ENCODE peak calls at places on chromosomes 7 and 10, in four cellular contexts. E is A549, O is GM12878, T is endothelial cell of umbilical vein. D is an unnamed sample.

GRCh38 chr10:10259013-10259412 is 758.7 kb upstream of the CELF2 start:
- DNase-seq in E (no peak), O (no peak), T (no peak), D (no peak)

GRCh38 chr7:154857728-154858681 is 144.9 kb downstream of the PAXIP1 start:
- DNase-seq in T (no peak), E (peak; percentile 22), O (no peak), D (no peak)

GRCh38 chr7:156465186-156465585 is 175.4 kb upstream of the RNF32 start:
- DNase-seq in O (no peak), T (no peak), E (no peak), D (no peak)

GRCh38 chr7:124856299-124856888 is 73.2 kb downstream of the POT1 start:
- DNase-seq in E (peak; percentile 3), O (no peak), T (peak; percentile 61), D (peak; percentile 54)

GRCh38 chr10:18797286-18797685 is 138.1 kb downstream of the ARL5B start:
- DNase-seq in O (no peak), T (no peak), E (no peak), D (no peak)

GRCh38 chr10:23556727-23557440 is 118.0 kb downstream of the OTUD1 start:
- DNase-seq in O (no peak), E (no peak), T (no peak), D (peak; percentile 50)

GRCh38 chr10:95208702-95209391 is 14.8 kb downstream of the ACSM6 start:
- DNase-seq in E (peak; percentile 37), T (peak; percentile 34), O (no peak), D (peak; percentile 6)

GRCh38 chr7:159139202-159139601 is 5.5 kb downstream of the VIPR2 start:
- DNase-seq in O (no peak), E (no peak), T (no peak), D (no peak)

GRCh38 chr7:42025635-42026375 is 211.2 kb downstream of the GLI3 start:
- DNase-seq in T (no peak), E (no peak), O (no peak), D (peak; percentile 6)

GRCh38 chr7:91565499-91566331 is 301.5 kb downstream of the FZD1 start:
- DNase-seq in E (no peak), T (no peak), O (no peak), D (no peak)

GRCh38 chr7:32262315-32262714 is 192.1 kb upstream of the PDE1C start:
- DNase-seq in E (no peak), T (no peak), O (no peak), D (no peak)

GRCh38 chr10:102455893-102456471 is 4.6 kb upstream of the C10orf95 start:
- DNase-seq in E (no peak), T (no peak), O (no peak), D (peak; percentile 57)

GRCh38 chr7:81492240-81492639 is 277.6 kb downstream of the HGF start:
- DNase-seq in O (no peak), T (no peak), E (no peak), D (no peak)

GRCh38 chr7:40551685-40552576 is 417.1 kb downstream of the SUGCT start:
- DNase-seq in T (peak; percentile 68), E (no peak), O (peak; percentile 11), D (peak; percentile 98)

GRCh38 chr10:104127411-104127810 is 5.4 kb downstream of the SFR1 start:
- DNase-seq in E (peak; percentile 74), O (no peak), T (no peak), D (peak; percentile 45)

GRCh38 chr7:70738486-70738885 is 393.5 kb upstream of the GALNT17 start:
- DNase-seq in O (no peak), T (no peak), E (no peak), D (no peak)
- TF ChIP-seq MAX in O (no peak), T (no peak), E (no peak), D (no peak)

GRCh38 chr10:30736685-30737232 is 107.2 kb upstream of the LYZL2 start:
- DNase-seq in T (peak; percentile 85), E (peak; percentile 64), O (peak; percentile 94), D (peak; percentile 86)
- TF ChIP-seq MYC in T (no peak), E (no peak), O (no peak), D (no peak)

GRCh38 chr10:17256026-17256425 is 28.0 kb downstream of the VIM start:
- DNase-seq in O (no peak), E (no peak), T (no peak), D (no peak)
- TF ChIP-seq MAX in O (no peak), E (no peak), T (no peak), D (no peak)

GRCh38 chr10:118472961-118473675 is 122.3 kb downstream of the PRLHR start:
- DNase-seq in T (no peak), E (no peak), O (no peak), D (peak; percentile 26)

GRCh38 chr10:118475214-118475613 is 120.2 kb downstream of the PRLHR start:
- DNase-seq in O (no peak), T (no peak), E (no peak), D (no peak)

GRCh38 chr10:118470470-118470869 is 125.0 kb downstream of the PRLHR start:
- DNase-seq in E (no peak), O (no peak), T (no peak), D (no peak)

GRCh38 chr10:118472415-118472814 is 123.0 kb downstream of the PRLHR start:
- DNase-seq in T (no peak), O (no peak), E (no peak), D (no peak)

DNA sequence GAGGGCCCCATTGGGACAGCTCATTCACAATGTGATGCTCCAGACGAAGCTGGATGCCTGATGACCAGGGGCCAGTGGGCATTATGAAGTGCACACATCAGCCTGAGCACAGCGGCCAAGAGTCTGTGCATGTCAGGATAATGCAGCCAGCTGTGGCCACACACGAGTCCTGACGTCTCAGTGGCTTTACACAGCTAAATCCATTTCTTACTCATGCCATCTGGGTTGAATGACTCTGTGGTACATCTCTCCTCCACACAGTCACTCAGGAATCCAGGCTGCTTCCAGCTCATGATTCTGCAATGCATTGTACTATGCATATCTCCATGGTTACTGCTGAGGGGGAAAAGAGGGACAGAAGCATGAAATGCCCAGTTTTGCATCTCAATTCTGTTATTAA is 123.6 kb downstream of the PRLHR start:
- DNase-seq in E (no peak), O (no peak), T (no peak), D (no peak)
- TF ChIP-seq MYC in E (no peak), O (no peak), T (no peak), D (no peak)

GRCh38 chr7:45583296-45583695 is 9.1 kb downstream of the ADCY1 start:
- DNase-seq in E (no peak), O (no peak), T (no peak), D (no peak)
- TF ChIP-seq MAX in E (no peak), O (no peak), T (no peak), D (no peak)